ENCODE peak calls at places on chromosomes 3 and 15, in five cellular contexts. Z is left lung, I is heart right ventricle, B is A549, R is IMR-90. S is an unnamed sample. For H3K4me1, the result is how much of the 10 kb centered on the place peaks cover.

GRCh38 chr15:95946241-95946640 is 384.3 kb upstream of the NR2F2 start:
- DNase-seq in Z (no peak), I (no peak), B (no peak), R (peak), S (no peak)

GRCh38 chr15:50148362-50148963 is 29.4 kb upstream of the ATP8B4 start:
- DNase-seq in Z (no peak), I (no peak), B (no peak), R (peak), S (no peak)

GRCh38 chr3:134201201-134202130 is 49.2 kb downstream of the RYK start:
- DNase-seq in Z (no peak), I (no peak), B (no peak), R (peak), S (no peak)

GRCh38 chr15:78598348-78598747 is 22.4 kb downstream of the CHRNA3 start:
- DNase-seq in Z (no peak), I (no peak), B (no peak), R (no peak), S (no peak)

GRCh38 chr15:66923438-66923881 is 141.9 kb upstream of the SMAD3 start:
- DNase-seq in Z (no peak), I (no peak), B (peak), R (no peak), S (no peak)

GRCh38 chr3:33440328-33440577 is at the start of gene UBP1:
- DNase-seq in Z (no peak), I (no peak), B (no peak), R (no peak), S (peak)

GRCh38 chr3:16103472-16103871 is 71.0 kb upstream of the GALNT15 start:
- DNase-seq in Z (no peak), I (no peak), B (no peak), R (peak), S (no peak)

GRCh38 chr3:131053021-131053420 is 26.3 kb downstream of the NEK11 start:
- DNase-seq in Z (no peak), I (no peak), B (no peak), R (peak), S (no peak)

GRCh38 chr3:154780263-154780662 is 299.9 kb upstream of the MME start:
- DNase-seq in Z (no peak), I (no peak), B (no peak), R (no peak), S (no peak)

GRCh38 chr15:31157644-31158069 is 56.1 kb upstream of the TRPM1 start:
- DNase-seq in Z (no peak), I (no peak), B (no peak), R (no peak), S (no peak)

GRCh38 chr15:67199881-67200763 is 54.3 kb downstream of the AAGAB start:
- DNase-seq in Z (no peak), I (no peak), B (no peak), R (peak), S (no peak)

GRCh38 chr15:68994149-68994548 is 20.3 kb upstream of the NOX5 start:
- DNase-seq in Z (no peak), I (no peak), B (no peak), R (peak), S (no peak)

GRCh38 chr3:40663296-40663695 is 138.5 kb downstream of the ZNF621 start:
- DNase-seq in Z (no peak), I (no peak), B (no peak), R (no peak), S (no peak)

GRCh38 chr15:40470423-40471104 is at the start of gene CHST14:
- DNase-seq in Z (peak), I (peak), B (peak), R (peak), S (peak)

GRCh38 chr15:85580914-85581313 is 200.5 kb downstream of the AKAP13 start:
- DNase-seq in Z (peak), I (no peak), B (no peak), R (no peak), S (peak)

GRCh38 chr15:34808016-34808415 is 12.7 kb upstream of the ACTC1 start:
- DNase-seq in Z (no peak), I (no peak), B (no peak), R (peak), S (no peak)

GRCh38 chr3:189277711-189278110 is 105.9 kb downstream of the TPRG1 start:
- DNase-seq in Z (no peak), I (no peak), B (no peak), R (no peak), S (no peak)

GRCh38 chr3:119220970-119221667 is 19.6 kb downstream of the B4GALT4 start:
- DNase-seq in Z (no peak), I (no peak), B (no peak), R (no peak), S (no peak)

GRCh38 chr3:123332124-123332641 is 116.7 kb downstream of the ADCY5 start:
- DNase-seq in Z (peak), I (no peak), B (no peak), R (no peak), S (peak)

GRCh38 chr3:194518652-194519051 is 31.9 kb upstream of the ATP13A3 start:
- DNase-seq in Z (no peak), I (no peak), B (no peak), R (peak), S (no peak)

GRCh38 chr3:38283810-38284775 is 2.0 kb downstream of the SLC22A14 start:
- DNase-seq in Z (no peak), I (no peak), B (no peak), R (peak), S (no peak)
- H3K4me1 ChIP-seq in Z (under half), I (under half), B (under half), R (under half), S (under half)

GRCh38 chr15:63473007-63473748 is 31.2 kb upstream of the USP3 start:
- DNase-seq in Z (no peak), I (no peak), B (no peak), R (no peak), S (no peak)
- H3K27ac ChIP-seq in Z (no peak), I (no peak), B (peak), R (no peak), S (peak)

GRCh38 chr15:74470631-74471396 is 9.9 kb upstream of the UBL7 start:
- DNase-seq in Z (no peak), I (no peak), B (no peak), R (no peak), S (no peak)
- H3K4me3 ChIP-seq in Z (no peak), I (no peak), B (no peak), R (no peak), S (no peak)

GRCh38 chr3:100311011-100311410 is 23.5 kb upstream of the NIT2 start:
- DNase-seq in Z (no peak), I (no peak), B (no peak), R (no peak), S (no peak)

GRCh38 chr3:100306695-100307094 is 27.9 kb upstream of the NIT2 start:
- DNase-seq in Z (no peak), I (no peak), B (no peak), R (no peak), S (no peak)

GRCh38 chr3:100310355-100310965 is 24.1 kb upstream of the NIT2 start:
- DNase-seq in Z (no peak), I (no peak), B (no peak), R (peak), S (no peak)
- H3K4me1 ChIP-seq in Z (under half), I (under half), B (under half), R (under half), S (under half)

GRCh38 chr3:127711021-127711420 is 38.3 kb downstream of the ABTB1 start:
- DNase-seq in Z (peak), I (no peak), B (no peak), R (no peak), S (no peak)
- H3K27ac ChIP-seq in Z (no peak), I (peak), B (peak), R (no peak), S (no peak)

DNA sequence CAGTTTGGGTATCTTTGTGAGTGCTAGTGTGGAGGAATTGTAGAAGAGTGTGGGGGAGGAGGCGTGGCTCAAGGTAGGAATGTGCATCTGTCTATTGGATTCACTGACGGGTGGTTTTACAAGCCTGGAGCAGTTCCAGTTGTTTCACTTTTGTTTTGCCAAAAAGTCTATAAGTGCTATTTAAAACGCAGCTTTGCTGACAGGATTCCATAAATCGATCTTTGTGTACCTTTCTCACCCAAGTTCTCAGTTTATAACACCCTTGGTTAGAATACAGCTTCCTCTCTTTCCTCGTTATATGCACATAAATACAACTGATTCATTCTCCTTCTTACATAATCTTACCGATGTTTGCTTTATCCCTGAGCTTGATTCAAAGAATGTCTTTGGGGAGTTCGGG is 123.2 kb upstream of the UBE2E2 start:
- DNase-seq in Z (no peak), I (no peak), B (peak), R (no peak), S (no peak)
- H3K4me3 ChIP-seq in Z (no peak), I (no peak), B (peak), R (no peak), S (no peak)

S was measured in lower lobe of right lung.